ENCODE peak calls at places on chromosomes 3 and 15, in six cellular contexts. X is coronary artery, B is endothelial cell, F is left lung, D is astrocyte, J is HFFc6. K is an unnamed sample.

GRCh38 chr15:71447328-71448250 is 332.3 kb downstream of the THSD4 start:
- DNase-seq in D (peak), J (peak), B (no peak), X (no peak), F (peak), K (no peak)

GRCh38 chr3:17356581-17356980 is 385.9 kb downstream of the TBC1D5 start:
- DNase-seq in F (no peak), B (no peak), X (no peak), J (no peak), D (no peak), K (no peak)

GRCh38 chr15:33007295-33007855 is 187.1 kb downstream of the FMN1 start:
- DNase-seq in D (peak), F (no peak), X (no peak), B (peak), J (peak), K (peak)

GRCh38 chr15:85763157-85763556 is 31.6 kb downstream of the KLHL25 start:
- DNase-seq in D (no peak), J (no peak), F (no peak), X (no peak), B (no peak), K (no peak)

GRCh38 chr3:183265157-183265642 is 12.1 kb downstream of the B3GNT5 start:
- DNase-seq in B (peak), J (no peak), X (no peak), F (no peak), D (peak), K (no peak)

GRCh38 chr15:75671684-75672083 is 24.0 kb downstream of the SNX33 start:
- DNase-seq in D (peak), B (no peak), F (no peak), J (no peak), X (no peak), K (no peak)

GRCh38 chr15:30023798-30024295 is 58.9 kb upstream of the GOLGA8J start:
- DNase-seq in F (no peak), B (no peak), J (peak), D (peak), X (no peak), K (peak)

GRCh38 chr15:73695773-73696640 is 11.8 kb downstream of the CD276 start:
- DNase-seq in F (no peak), J (no peak), X (no peak), B (no peak), D (no peak), K (no peak)

GRCh38 chr15:65336369-65336766 is 31.9 kb downstream of the RNU5B-1 start:
- DNase-seq in F (no peak), X (no peak), B (no peak), J (no peak), D (no peak), K (no peak)

GRCh38 chr3:148344522-148344921 is 353.2 kb upstream of the AGTR1 start:
- DNase-seq in J (no peak), D (no peak), B (no peak), X (no peak), F (no peak), K (no peak)

GRCh38 chr3:134449277-134449676 is 36.5 kb downstream of the ANAPC13 start:
- DNase-seq in B (peak), F (no peak), J (peak), D (no peak), X (no peak), K (peak)

GRCh38 chr3:67655364-67656121 is 1.1 kb upstream of the SUCLG2 start:
- DNase-seq in X (no peak), F (peak), D (no peak), B (no peak), J (no peak), K (no peak)

GRCh38 chr15:75775296-75776074 is 62.8 kb upstream of the CSPG4 start:
- DNase-seq in D (no peak), B (no peak), J (no peak), X (no peak), F (no peak), K (no peak)

GRCh38 chr15:84818221-84819131 is 1.3 kb downstream of the ALPK3 start:
- DNase-seq in F (no peak), D (peak), X (peak), B (peak), J (no peak), K (peak)

GRCh38 chr15:30984118-30984517 is 7.3 kb downstream of the MTMR10 start:
- DNase-seq in B (no peak), J (no peak), D (no peak), X (no peak), F (no peak), K (peak)

GRCh38 chr15:55742927-55743614 is at the start of gene PRTG:
- DNase-seq in D (peak), J (peak), X (peak), F (peak), B (peak), K (peak)

GRCh38 chr3:69012836-69013255 is 638 bp downstream of the EOGT start:
- DNase-seq in F (peak), X (peak), B (peak), J (peak), D (peak), K (peak)

GRCh38 chr3:47578691-47579632 is at the start of gene CSPG5:
- DNase-seq in D (no peak), B (peak), J (no peak), X (no peak), F (no peak), K (no peak)

GRCh38 chr15:51076142-51076897 is 18.4 kb downstream of the TNFAIP8L3 start:
- DNase-seq in J (no peak), X (no peak), F (no peak), B (no peak), D (no peak), K (no peak)

GRCh38 chr15:31434418-31435255 is 108.0 kb downstream of the KLF13 start:
- DNase-seq in J (peak), F (peak), B (no peak), D (peak), X (no peak), K (peak)

GRCh38 chr3:103968131-103968530 is 1398.6 kb upstream of the ALCAM start:
- DNase-seq in F (no peak), B (no peak), D (no peak), J (no peak), X (no peak), K (no peak)

GRCh38 chr3:155704771-155705559 is 39.9 kb downstream of the PLCH1 start:
- DNase-seq in B (no peak), J (no peak), D (peak), X (no peak), F (no peak), K (no peak)

GRCh38 chr3:64685800-64686445 is 1.9 kb downstream of the ADAMTS9 start:
- DNase-seq in B (peak), D (peak), X (peak), J (peak), F (peak), K (peak)

GRCh38 chr15:80638553-80639167 is 56.5 kb upstream of the ABHD17C start:
- DNase-seq in J (no peak), X (no peak), D (no peak), B (no peak), F (no peak), K (no peak)

GRCh38 chr15:67097893-67098740 is 32.7 kb downstream of the SMAD3 start:
- DNase-seq in F (no peak), B (no peak), D (peak), J (peak), X (no peak), K (peak)

GRCh38 chr15:26867199-26868007 is 541 bp downstream of the GABRA5 start:
- DNase-seq in F (no peak), D (no peak), X (no peak), B (peak), J (no peak), K (no peak)

GRCh38 chr15:26868029-26868685 is 1.3 kb downstream of the GABRA5 start:
- DNase-seq in D (no peak), X (no peak), J (no peak), F (no peak), B (no peak), K (no peak)

GRCh38 chr15:26869628-26870027 is 2.8 kb downstream of the GABRA5 start:
- DNase-seq in F (no peak), D (no peak), B (no peak), X (no peak), J (no peak), K (no peak)

GRCh38 chr15:26866298-26867198 is at the start of gene GABRA5:
- DNase-seq in J (peak), F (no peak), D (peak), B (peak), X (no peak), K (no peak)

GRCh38 chr15:26864664-26865191 is 2.1 kb upstream of the GABRA5 start:
- DNase-seq in J (peak), B (peak), F (no peak), D (peak), X (no peak), K (peak)
- TF ChIP-seq CTCF in J (peak), B (no peak), F (no peak), D (peak), X (no peak), K (peak)

GRCh38 chr15:78800806-78801205 is 10.5 kb downstream of the ADAMTS7 start:
- DNase-seq in B (no peak), F (no peak), D (no peak), X (no peak), J (no peak), K (no peak)
- TF ChIP-seq CTCF in B (no peak), F (no peak), D (no peak), X (no peak), J (no peak), K (no peak)

DNA sequence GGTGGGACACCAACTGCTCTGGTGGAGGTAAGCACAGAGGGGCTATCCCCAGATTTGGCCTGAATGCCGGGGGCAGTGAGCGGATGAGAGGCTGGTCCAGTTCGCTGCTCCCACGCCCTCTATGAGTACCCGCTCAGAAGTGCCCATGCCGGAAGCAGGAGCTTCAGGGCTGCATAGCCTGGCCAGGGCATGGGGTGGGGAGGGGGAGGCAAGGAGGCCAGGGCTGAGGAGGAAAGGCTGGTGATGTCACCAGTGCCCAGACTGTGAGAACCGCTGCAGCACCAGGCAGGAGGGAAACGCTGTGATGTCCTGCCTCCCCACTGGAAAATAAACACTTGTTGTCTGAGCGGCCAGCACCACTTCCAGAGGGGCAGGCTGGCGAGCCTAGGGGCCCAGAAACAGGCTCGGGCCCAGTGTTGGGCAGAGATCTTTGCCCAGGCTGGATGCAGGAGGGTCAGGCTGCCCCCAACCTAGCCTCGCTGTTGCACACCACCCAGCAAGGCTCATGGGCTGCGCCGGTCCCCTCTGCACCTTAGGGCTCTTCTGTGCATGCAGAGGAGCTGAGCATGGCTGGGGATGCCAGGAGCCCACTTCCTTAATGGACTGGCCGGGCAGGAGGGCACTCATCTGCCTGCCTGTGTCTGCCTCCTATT is 10.9 kb upstream of the DLL4 start:
- DNase-seq in J (no peak), B (no peak), X (no peak), D (no peak), F (peak), K (no peak)
- TF ChIP-seq CTCF in J (no peak), B (no peak), X (no peak), D (no peak), F (no peak), K (no peak)

GRCh38 chr15:28921336-28921735 is 35.6 kb downstream of the APBA2 start:
- DNase-seq in J (no peak), F (no peak), B (no peak), D (no peak), X (no peak), K (no peak)

GRCh38 chr15:28923726-28924280 is 38.0 kb downstream of the APBA2 start:
- DNase-seq in D (no peak), X (no peak), F (no peak), B (no peak), J (no peak), K (no peak)

GRCh38 chr15:28920781-28921331 is 35.1 kb downstream of the APBA2 start:
- DNase-seq in F (no peak), B (no peak), X (no peak), D (no peak), J (no peak), K (no peak)

GRCh38 chr15:28922712-28923012 is 36.9 kb downstream of the APBA2 start:
- DNase-seq in D (no peak), J (no peak), X (no peak), B (no peak), F (no peak), K (no peak)

GRCh38 chr15:28921925-28922711 is 36.3 kb downstream of the APBA2 start:
- DNase-seq in X (no peak), B (no peak), F (no peak), D (no peak), J (no peak), K (no peak)
- TF ChIP-seq CTCF in X (no peak), B (no peak), F (no peak), D (no peak), J (peak), K (no peak)

GRCh38 chr15:88242586-88242985 is 14.0 kb downstream of the NTRK3 start:
- DNase-seq in J (no peak), B (no peak), F (no peak), X (no peak), D (no peak), K (no peak)

GRCh38 chr15:88243156-88243555 is 13.4 kb downstream of the NTRK3 start:
- DNase-seq in F (no peak), X (no peak), J (no peak), D (no peak), B (no peak), K (no peak)

GRCh38 chr15:88241461-88241860 is 15.1 kb downstream of the NTRK3 start:
- DNase-seq in D (no peak), B (no peak), F (no peak), J (no peak), X (no peak), K (no peak)

GRCh38 chr15:88238618-88239430 is 17.7 kb downstream of the NTRK3 start:
- DNase-seq in X (no peak), D (peak), J (no peak), F (no peak), B (no peak), K (peak)

GRCh38 chr15:88241060-88241459 is 15.5 kb downstream of the NTRK3 start:
- DNase-seq in X (no peak), B (no peak), D (no peak), F (no peak), J (no peak), K (no peak)
- TF ChIP-seq CTCF in X (no peak), B (no peak), D (no peak), F (no peak), J (no peak), K (no peak)